ENCODE peak calls at places on chromosomes 12 and 14, in seven cellular contexts. V is tibial artery, L is stomach, J is GM23338, X is neural progenitor cell, B is cardiac muscle cell, H is mammary epithelial cell. P is an unnamed sample.
A peak's percentile ranks its signal among the peaks of the same experiment; 100 is the strongest.

GRCh38 chr14:23327947-23328744 is 6.9 kb downstream of the PABPN1 start:
- DNase-seq in B (peak; percentile 87), L (peak; percentile 79), H (peak; percentile 57), J (peak; percentile 86), V (no peak), X (peak; percentile 81), P (peak; percentile 39)

GRCh38 chr14:43793579-43793978 is 713.5 kb downstream of the FSCB start:
- DNase-seq in V (no peak), X (no peak), B (no peak), J (no peak), L (no peak), H (no peak), P (no peak)

GRCh38 chr12:82412246-82412645 is 53.9 kb downstream of the METTL25 start:
- DNase-seq in B (no peak), H (peak; percentile 40), X (no peak), L (no peak), V (no peak), J (no peak), P (no peak)

GRCh38 chr14:33972522-33973162 is 21.8 kb upstream of the EGLN3 start:
- DNase-seq in H (no peak), X (peak; percentile 24), J (no peak), B (no peak), V (no peak), L (no peak), P (no peak)

GRCh38 chr14:36948157-36948859 is 224.1 kb downstream of the SLC25A21 start:
- DNase-seq in B (no peak), J (no peak), V (no peak), H (no peak), L (no peak), X (no peak), P (no peak)

GRCh38 chr14:88210426-88210825 is 112.6 kb downstream of the KCNK10 start:
- DNase-seq in J (no peak), V (no peak), H (no peak), L (no peak), X (no peak), B (peak; percentile 49), P (no peak)

GRCh38 chr12:121196902-121197301 is 13.0 kb upstream of the P2RX4 start:
- DNase-seq in B (no peak), V (no peak), J (no peak), L (no peak), H (no peak), X (no peak), P (no peak)

GRCh38 chr14:21203470-21204166 is 47.8 kb upstream of the OR5AU1 start:
- DNase-seq in X (no peak), J (no peak), V (no peak), L (no peak), H (no peak), B (no peak), P (no peak)

GRCh38 chr14:50396636-50397460 is at the start of gene CDKL1:
- DNase-seq in H (peak; percentile 76), X (peak; percentile 86), L (peak; percentile 79), J (peak; percentile 83), V (peak; percentile 78), B (peak; percentile 83), P (peak; percentile 12)

GRCh38 chr12:124449623-124450375 is 117.6 kb downstream of the NCOR2 start:
- DNase-seq in J (no peak), X (no peak), L (no peak), H (no peak), V (no peak), B (no peak), P (no peak)

GRCh38 chr12:108609535-108610335 is 11.9 kb upstream of the TMEM119 start:
- DNase-seq in X (no peak), V (peak; percentile 77), H (no peak), B (peak; percentile 90), L (peak; percentile 50), J (no peak), P (no peak)

GRCh38 chr12:71947645-71948105 is 9.0 kb downstream of the TPH2 start:
- DNase-seq in B (peak; percentile 21), J (peak; percentile 98), L (no peak), H (peak; percentile 87), X (peak; percentile 89), V (no peak), P (no peak)

GRCh38 chr12:6868211-6869048 is 1.1 kb downstream of the TPI1 start:
- DNase-seq in L (no peak), B (peak; percentile 16), H (no peak), J (no peak), X (peak; percentile 45), V (no peak), P (no peak)

GRCh38 chr12:106118-106561 is 39.6 kb downstream of the IQSEC3 start:
- DNase-seq in B (no peak), H (no peak), X (peak; percentile 63), L (no peak), V (peak; percentile 53), J (peak; percentile 77), P (no peak)

GRCh38 chr12:68020049-68020448 is 30.8 kb downstream of the IFNG-AS1 start:
- DNase-seq in B (no peak), J (no peak), X (no peak), L (no peak), H (no peak), V (no peak), P (no peak)

GRCh38 chr14:55354500-55354899 is 57.1 kb downstream of the ATG14 start:
- DNase-seq in V (peak; percentile 67), B (peak; percentile 61), X (peak; percentile 78), J (peak; percentile 89), L (peak; percentile 53), H (peak; percentile 45), P (no peak)

GRCh38 chr14:103392106-103392505 is 6.9 kb downstream of the MARK3 start:
- DNase-seq in L (no peak), J (no peak), B (no peak), V (peak; percentile 3), X (no peak), H (no peak), P (no peak)
- H3K4me1 ChIP-seq in L (peaks cover 91% of the 10 kb centered on the region), J (peaks cover 2% of the 10 kb centered on the region), B (peaks cover 43% of the 10 kb centered on the region), V (peaks cover 89% of the 10 kb centered on the region), X (peaks cover 16% of the 10 kb centered on the region), H (peaks cover 25% of the 10 kb centered on the region), P (peaks cover 27% of the 10 kb centered on the region)

DNA sequence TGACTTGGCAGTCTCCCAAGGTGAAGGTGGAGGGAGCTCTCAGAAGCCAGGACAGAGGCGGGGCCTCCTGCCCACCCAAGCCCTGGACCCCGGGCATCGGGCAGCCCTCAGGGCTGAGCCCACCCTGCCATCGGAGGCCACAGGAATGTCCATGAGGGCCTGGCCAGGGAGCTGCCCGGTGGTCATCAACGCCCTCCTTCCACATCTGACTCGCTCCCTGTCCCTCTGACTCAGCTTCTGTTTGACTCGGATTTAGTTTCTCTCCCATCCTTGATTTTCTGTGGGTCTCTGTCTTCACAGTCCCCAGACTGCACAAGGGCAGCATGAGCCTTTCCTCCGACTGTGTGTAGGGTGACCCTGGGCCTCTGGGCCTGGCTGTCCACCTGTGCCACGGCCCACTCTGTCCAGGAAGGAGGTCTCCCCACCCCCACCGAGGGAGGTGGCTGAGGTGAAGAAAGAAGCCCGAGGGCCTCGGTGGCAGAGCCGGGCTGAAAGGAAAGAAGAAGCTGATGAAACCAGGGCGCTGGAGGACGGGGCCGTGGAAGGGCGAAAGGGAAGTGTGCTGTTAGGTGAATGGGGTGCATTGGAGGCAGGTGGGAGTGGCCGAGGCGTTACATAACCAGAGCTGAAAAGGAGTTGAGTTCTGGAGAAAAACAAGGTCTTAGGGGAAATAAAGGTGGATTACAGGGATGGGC is 16.8 kb upstream of the TMEM106C start:
- DNase-seq in J (no peak), X (no peak), B (no peak), L (no peak), H (peak; percentile 63), V (no peak), P (no peak)
- H3K4me1 ChIP-seq in J (peaks cover 17% of the 10 kb centered on the region), X (peaks cover 9% of the 10 kb centered on the region), B (no peaks in the 10 kb centered on the region), L (peaks cover 25% of the 10 kb centered on the region), H (peaks cover 69% of the 10 kb centered on the region), V (peaks cover 13% of the 10 kb centered on the region), P (no peaks in the 10 kb centered on the region)

DNA sequence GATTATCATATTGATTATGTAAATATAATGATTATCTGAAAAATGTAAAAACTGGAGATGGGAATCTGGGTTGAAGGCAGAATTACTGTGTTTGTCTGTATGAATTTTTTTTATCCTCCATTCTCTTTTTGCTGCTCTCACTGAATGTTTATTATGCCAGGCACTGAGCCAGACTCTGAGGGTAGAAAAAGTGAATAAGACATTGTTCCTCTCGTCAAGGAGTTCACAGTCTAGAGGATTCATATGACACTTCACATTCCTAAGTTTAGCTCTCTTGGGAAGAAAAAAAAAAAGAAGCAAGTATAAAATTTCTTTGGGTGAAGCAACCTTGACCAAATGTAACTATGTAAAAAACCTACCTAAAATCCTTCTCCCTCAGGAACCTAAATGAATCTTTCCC is 120.9 kb upstream of the LMO3 start:
- DNase-seq in L (no peak), V (no peak), H (peak; percentile 29), X (no peak), B (no peak), J (no peak), P (no peak)
- H3K4me1 ChIP-seq in L (no peaks in the 10 kb centered on the region), V (no peaks in the 10 kb centered on the region), H (no peaks in the 10 kb centered on the region), X (no peaks in the 10 kb centered on the region), B (no peaks in the 10 kb centered on the region), J (no peaks in the 10 kb centered on the region), P (no peaks in the 10 kb centered on the region)

GRCh38 chr12:11949738-11950403 is 120.9 kb upstream of the BCL2L14 start:
- DNase-seq in B (no peak), H (peak; percentile 27), X (no peak), J (no peak), L (peak; percentile 61), V (no peak), P (no peak)

GRCh38 chr12:11947218-11947617 is 123.5 kb upstream of the BCL2L14 start:
- DNase-seq in J (no peak), X (no peak), B (no peak), H (no peak), V (no peak), L (no peak), P (no peak)

GRCh38 chr12:11953523-11953922 is 117.2 kb upstream of the BCL2L14 start:
- DNase-seq in X (no peak), B (no peak), J (no peak), H (no peak), V (no peak), L (no peak), P (no peak)

GRCh38 chr12:11954181-11954580 is 116.6 kb upstream of the BCL2L14 start:
- DNase-seq in X (no peak), H (no peak), J (no peak), V (no peak), B (no peak), L (no peak), P (no peak)

GRCh38 chr12:11951209-11951608 is 119.5 kb upstream of the BCL2L14 start:
- DNase-seq in B (no peak), V (no peak), L (no peak), X (no peak), H (no peak), J (no peak), P (no peak)
- H3K4me1 ChIP-seq in B (no peaks in the 10 kb centered on the region), V (no peaks in the 10 kb centered on the region), L (peaks cover 12% of the 10 kb centered on the region), X (no peaks in the 10 kb centered on the region), H (peaks cover 10% of the 10 kb centered on the region), J (no peaks in the 10 kb centered on the region), P (no peaks in the 10 kb centered on the region)

GRCh38 chr14:93959239-93960107 is 16.9 kb downstream of the ASB2 start:
- DNase-seq in H (peak; percentile 100), J (peak; percentile 59), B (peak; percentile 85), X (no peak), V (no peak), L (peak; percentile 77), P (peak; percentile 89)
- H3K4me1 ChIP-seq in H (peaks cover 41% of the 10 kb centered on the region), J (no peaks in the 10 kb centered on the region), B (peaks cover 51% of the 10 kb centered on the region), X (peaks cover 3% of the 10 kb centered on the region), V (peaks cover 53% of the 10 kb centered on the region), L (peaks cover 78% of the 10 kb centered on the region), P (peaks cover 40% of the 10 kb centered on the region)

P was measured in Panc1.